ENCODE peak calls at places on chromosomes 11 and 22, in eight cellular contexts. R is PC-3, D is neural progenitor cell, N is hepatocyte, T is GM23338, W is GM23248, K is endothelial cell of umbilical vein, Z is HCT116. Q is an unnamed sample.

GRCh38 chr11:36328956-36329673 is 33.0 kb downstream of the PRR5L start:
- DNase-seq in R (no peak), K (peak), T (no peak), W (peak), N (no peak), D (no peak), Z (no peak), Q (no peak)

GRCh38 chr11:129937592-129938238 is 42.3 kb upstream of the NFRKB start:
- DNase-seq in Z (no peak), T (peak), K (no peak), R (no peak), D (no peak), W (no peak), N (no peak), Q (no peak)

GRCh38 chr11:101048479-101048878 is 81.1 kb downstream of the PGR start:
- DNase-seq in K (no peak), T (no peak), D (no peak), R (peak), N (no peak), W (no peak), Z (no peak), Q (no peak)

GRCh38 chr11:119374632-119375394 is 6.7 kb downstream of the USP2 start:
- DNase-seq in N (no peak), W (peak), Z (no peak), K (no peak), T (no peak), D (no peak), R (no peak), Q (no peak)

GRCh38 chr11:1760351-1761109 is 3.2 kb downstream of the CTSD start:
- DNase-seq in Z (no peak), W (peak), T (no peak), N (no peak), D (no peak), R (peak), K (peak), Q (no peak)

GRCh38 chr11:2251138-2251537 is 19.2 kb downstream of the ASCL2 start:
- DNase-seq in T (no peak), D (no peak), W (no peak), R (no peak), K (no peak), N (no peak), Z (no peak), Q (no peak)

GRCh38 chr22:20464096-20464614 is 26.5 kb upstream of the SCARF2 start:
- DNase-seq in D (no peak), W (no peak), K (no peak), R (no peak), N (no peak), T (no peak), Z (no peak), Q (no peak)

GRCh38 chr11:111364503-111364902 is 14.6 kb downstream of the POU2AF1 start:
- DNase-seq in D (no peak), Z (no peak), K (no peak), T (no peak), W (no peak), R (no peak), N (no peak), Q (no peak)

GRCh38 chr11:63548178-63548577 is 11.6 kb downstream of the PLAAT4 start:
- DNase-seq in N (no peak), T (no peak), K (no peak), Z (no peak), R (no peak), W (no peak), D (no peak), Q (no peak)

GRCh38 chr11:109972939-109973338 is 120.3 kb upstream of the ZC3H12C start:
- DNase-seq in T (no peak), K (no peak), W (peak), D (no peak), R (no peak), Z (no peak), N (no peak), Q (no peak)

GRCh38 chr22:21941921-21942320 is 10.7 kb downstream of the PPM1F start:
- DNase-seq in Z (no peak), K (no peak), W (no peak), T (no peak), D (no peak), N (no peak), R (no peak), Q (no peak)

GRCh38 chr22:49513358-49513851 is 314.3 kb downstream of the BRD1 start:
- DNase-seq in N (no peak), W (no peak), D (no peak), Z (no peak), R (no peak), K (no peak), T (no peak), Q (no peak)

GRCh38 chr22:19811811-19812771 is 42.6 kb downstream of the GNB1L start:
- DNase-seq in W (no peak), Z (no peak), N (peak), D (no peak), R (no peak), T (no peak), K (no peak), Q (no peak)

GRCh38 chr11:128482512-128483191 is 104.7 kb downstream of the ETS1 start:
- DNase-seq in K (no peak), Z (no peak), W (peak), N (no peak), T (no peak), R (no peak), D (no peak), Q (peak)

GRCh38 chr22:19110064-19110458 is 12.2 kb downstream of the DGCR2 start:
- DNase-seq in N (no peak), W (no peak), D (peak), Z (no peak), R (no peak), T (peak), K (no peak), Q (no peak)

GRCh38 chr22:46149998-46150549 is at the start of gene PPARA:
- DNase-seq in R (peak), K (peak), T (peak), Z (peak), N (peak), D (peak), W (peak), Q (peak)

GRCh38 chr11:120052196-120052775 is 85.6 kb downstream of the TRIM29 start:
- DNase-seq in D (no peak), W (no peak), N (no peak), Z (no peak), K (no peak), R (no peak), T (no peak), Q (no peak)

GRCh38 chr11:12556788-12557384 is 117.3 kb upstream of the TEAD1 start:
- DNase-seq in K (peak), N (peak), D (peak), W (peak), T (peak), R (peak), Z (peak), Q (no peak)

GRCh38 chr11:17244046-17244445 is 32.5 kb upstream of the NUCB2 start:
- DNase-seq in D (no peak), T (no peak), R (no peak), N (no peak), K (no peak), W (no peak), Z (no peak), Q (no peak)

GRCh38 chr22:40153186-40153585 is 24.5 kb upstream of the TNRC6B start:
- DNase-seq in D (no peak), T (peak), Z (no peak), W (no peak), R (no peak), N (no peak), K (no peak), Q (no peak)

GRCh38 chr11:34313099-34313517 is 44.7 kb downstream of the ABTB2 start:
- DNase-seq in W (peak), T (peak), D (no peak), R (no peak), K (no peak), Z (no peak), N (no peak), Q (peak)

GRCh38 chr11:102187416-102188125 is 77.3 kb downstream of the YAP1 start:
- DNase-seq in D (no peak), R (no peak), K (no peak), N (peak), Z (no peak), T (no peak), W (peak), Q (no peak)

GRCh38 chr22:46380581-46380980 is 45.1 kb downstream of the TRMU start:
- DNase-seq in D (no peak), N (no peak), W (no peak), T (no peak), K (no peak), R (no peak), Z (no peak), Q (no peak)

GRCh38 chr22:46528121-46528610 is 9.3 kb downstream of the CELSR1 start:
- DNase-seq in N (peak), Z (peak), K (peak), W (no peak), D (no peak), T (no peak), R (peak), Q (no peak)

GRCh38 chr11:46553746-46554204 is 40.0 kb downstream of the AMBRA1 start:
- DNase-seq in K (peak), T (no peak), W (peak), R (peak), Z (peak), D (no peak), N (peak), Q (no peak)

GRCh38 chr11:110712643-110713468 is 619 bp upstream of the ARHGAP20 start:
- DNase-seq in W (peak), D (peak), K (peak), R (no peak), T (peak), Z (no peak), N (peak), Q (no peak)

GRCh38 chr11:80327971-80328614 is 887.3 kb upstream of the TENM4 start:
- DNase-seq in T (peak), W (no peak), R (peak), N (no peak), K (no peak), D (peak), Z (no peak), Q (no peak)

GRCh38 chr11:74929431-74930363 is 19.2 kb downstream of the XRRA1 start:
- DNase-seq in T (peak), R (peak), N (peak), K (peak), Z (peak), W (peak), D (peak), Q (peak)

GRCh38 chr11:125941606-125942275 is 4.1 kb upstream of the VSIG10L2 start:
- DNase-seq in D (peak), K (peak), Z (peak), R (peak), T (peak), N (peak), W (peak), Q (peak)

GRCh38 chr22:45846952-45847351 is 130.0 kb downstream of the WNT7B start:
- DNase-seq in T (peak), K (no peak), Z (no peak), N (no peak), R (no peak), W (peak), D (peak), Q (no peak)

GRCh38 chr11:116422556-116422955 is 350.2 kb downstream of the BUD13 start:
- DNase-seq in W (no peak), Z (no peak), K (no peak), T (no peak), D (no peak), R (no peak), N (no peak), Q (no peak)

GRCh38 chr22:37182101-37182948 is 5.7 kb downstream of the C1QTNF6 start:
- DNase-seq in Z (no peak), R (no peak), T (peak), W (no peak), N (no peak), D (no peak), K (no peak), Q (no peak)

GRCh38 chr11:75468534-75469340 is 35.7 kb upstream of the KLHL35 start:
- DNase-seq in W (peak), Z (no peak), N (no peak), D (no peak), R (no peak), K (peak), T (no peak), Q (no peak)

GRCh38 chr22:31081963-31082605 is 966 bp downstream of the SMTN start:
- DNase-seq in Z (no peak), K (peak), D (no peak), W (peak), T (no peak), R (peak), N (no peak), Q (no peak)

GRCh38 chr11:23336961-23337360 is 476.7 kb upstream of the CCDC179 start:
- DNase-seq in T (no peak), D (no peak), R (no peak), W (peak), K (no peak), Z (no peak), N (no peak), Q (no peak)

GRCh38 chr22:44920183-44920582 is 89.6 kb downstream of the PHF21B start:
- DNase-seq in D (no peak), N (no peak), K (no peak), W (no peak), Z (no peak), R (no peak), T (no peak), Q (no peak)

GRCh38 chr11:83566948-83567347 is 280.8 kb upstream of the CCDC90B start:
- DNase-seq in W (peak), K (no peak), N (peak), D (no peak), T (no peak), Z (no peak), R (peak), Q (no peak)

GRCh38 chr11:83721286-83721685 is 435.1 kb upstream of the CCDC90B start:
- DNase-seq in R (peak), D (no peak), W (peak), K (no peak), T (no peak), N (no peak), Z (no peak), Q (no peak)

DNA sequence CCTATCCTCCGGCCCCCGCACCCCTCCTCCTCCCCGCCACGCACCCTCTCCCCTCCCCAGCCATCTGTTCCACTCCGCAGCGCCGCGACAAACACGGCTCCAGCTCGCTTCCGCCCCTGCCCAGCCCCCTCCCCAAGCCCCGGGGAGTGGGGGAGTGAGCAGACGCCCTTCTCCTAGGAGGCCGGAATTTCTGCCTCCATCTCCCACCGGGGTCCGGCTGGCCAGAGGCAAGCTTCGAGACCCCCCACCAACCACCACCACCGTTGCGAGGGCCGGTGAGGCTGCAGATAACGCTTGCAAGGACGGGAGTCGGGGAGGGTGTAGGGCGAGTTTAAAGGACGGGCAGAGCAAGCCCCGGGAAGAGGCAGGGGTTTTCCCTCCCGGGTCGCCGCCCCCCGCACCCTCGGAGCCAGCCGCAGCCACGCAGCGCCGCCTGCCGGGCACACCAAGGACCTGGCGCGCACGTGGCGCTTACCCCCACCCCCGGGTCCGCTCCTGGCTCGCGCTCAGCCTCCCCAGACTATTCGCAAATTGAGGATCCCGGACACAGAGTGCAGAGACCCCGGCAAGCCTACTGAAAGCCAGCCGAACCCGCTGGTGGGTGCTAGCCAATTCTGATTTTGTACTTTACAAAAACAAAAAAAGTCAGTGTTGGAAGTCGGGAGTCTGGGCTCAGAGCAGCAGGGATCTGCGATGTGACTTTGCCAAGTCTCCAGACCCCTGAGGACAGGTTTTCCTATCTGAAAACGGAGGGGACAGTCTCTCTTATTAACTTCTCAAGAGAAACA is 22.6 kb downstream of the RTN4RL2 start:
- DNase-seq in D (peak), K (peak), T (peak), W (peak), R (peak), Z (no peak), N (peak), Q (peak)
- TF ChIP-seq EZH2 in D (peak), K (peak), T (no peak), W (no peak), R (no peak), Z (no peak), N (peak), Q (peak)

DNA sequence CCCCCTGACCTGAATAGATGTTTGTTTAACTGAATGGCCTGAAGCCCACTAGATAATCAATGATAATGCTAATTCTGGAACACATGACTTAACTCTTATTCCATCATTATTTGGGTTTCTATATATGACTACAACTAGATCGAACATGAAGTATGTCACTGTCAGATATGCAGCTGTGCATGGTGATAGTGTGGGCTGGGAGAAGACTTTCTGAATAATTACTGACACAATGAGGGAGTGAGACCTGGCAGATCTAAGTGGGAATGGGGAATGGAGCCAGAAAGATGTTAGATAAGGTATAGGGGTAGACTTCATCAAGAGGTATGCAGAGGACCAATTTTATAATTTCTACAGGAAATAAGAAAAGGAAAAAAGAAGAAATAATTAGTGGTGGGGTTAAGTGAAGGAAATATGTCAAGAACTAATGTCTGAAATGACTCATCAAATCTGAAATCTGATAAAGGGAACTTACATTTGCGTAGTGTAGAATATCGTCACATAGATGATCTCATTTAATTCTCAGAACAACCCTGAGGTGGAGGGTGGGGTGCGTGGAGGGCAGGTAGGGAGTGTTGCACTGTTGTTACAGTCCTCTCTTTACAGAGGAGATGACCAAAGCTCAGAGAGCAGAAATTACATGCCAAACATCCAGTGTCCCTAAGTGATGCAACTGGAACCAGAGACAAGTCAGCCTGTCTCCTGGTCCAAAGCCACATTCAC is 68.2 kb upstream of the EED start:
- DNase-seq in W (peak), R (peak), D (no peak), K (peak), T (no peak), Z (no peak), N (no peak), Q (no peak)
- H3K4me2 ChIP-seq in W (no peak), R (no peak), D (no peak), K (peak), T (no peak), Z (no peak), N (no peak), Q (no peak)

GRCh38 chr22:23772315-23773246 is at the start of gene MMP11:
- DNase-seq in N (peak), Z (no peak), W (peak), R (peak), D (peak), T (peak), K (no peak), Q (peak)
- TF ChIP-seq EZH2 in N (no peak), Z (no peak), W (no peak), R (no peak), D (peak), T (no peak), K (no peak), Q (no peak)

GRCh38 chr11:15118431-15118830 is 3.7 kb downstream of the INSC start:
- DNase-seq in R (no peak), K (no peak), Z (no peak), D (no peak), N (no peak), T (no peak), W (no peak), Q (no peak)
- H3K4me2 ChIP-seq in R (no peak), K (no peak), Z (no peak), D (no peak), N (no peak), T (no peak), W (no peak), Q (no peak)

GRCh38 chr22:29718949-29719893 is 582 bp upstream of the CABP7 start:
- DNase-seq in N (no peak), K (no peak), W (no peak), D (no peak), T (no peak), R (no peak), Z (no peak), Q (no peak)
- TF ChIP-seq EZH2 in N (peak), K (peak), W (peak), D (peak), T (peak), R (no peak), Z (no peak), Q (no peak)

GRCh38 chr11:69052343-69053168 is 3.8 kb downstream of the TPCN2 start:
- DNase-seq in D (no peak), T (no peak), K (no peak), Z (no peak), W (no peak), N (no peak), R (no peak), Q (no peak)

GRCh38 chr11:69054397-69055211 is 5.9 kb downstream of the TPCN2 start:
- DNase-seq in T (no peak), R (no peak), N (no peak), K (no peak), W (no peak), D (no peak), Z (no peak), Q (no peak)

GRCh38 chr11:69053169-69053477 is 4.4 kb downstream of the TPCN2 start:
- DNase-seq in N (no peak), D (no peak), R (no peak), W (no peak), T (no peak), K (no peak), Z (no peak), Q (no peak)

GRCh38 chr11:69055212-69055586 is 6.5 kb downstream of the TPCN2 start:
- DNase-seq in Z (no peak), R (no peak), T (no peak), N (peak), D (no peak), K (no peak), W (no peak), Q (no peak)

DNA sequence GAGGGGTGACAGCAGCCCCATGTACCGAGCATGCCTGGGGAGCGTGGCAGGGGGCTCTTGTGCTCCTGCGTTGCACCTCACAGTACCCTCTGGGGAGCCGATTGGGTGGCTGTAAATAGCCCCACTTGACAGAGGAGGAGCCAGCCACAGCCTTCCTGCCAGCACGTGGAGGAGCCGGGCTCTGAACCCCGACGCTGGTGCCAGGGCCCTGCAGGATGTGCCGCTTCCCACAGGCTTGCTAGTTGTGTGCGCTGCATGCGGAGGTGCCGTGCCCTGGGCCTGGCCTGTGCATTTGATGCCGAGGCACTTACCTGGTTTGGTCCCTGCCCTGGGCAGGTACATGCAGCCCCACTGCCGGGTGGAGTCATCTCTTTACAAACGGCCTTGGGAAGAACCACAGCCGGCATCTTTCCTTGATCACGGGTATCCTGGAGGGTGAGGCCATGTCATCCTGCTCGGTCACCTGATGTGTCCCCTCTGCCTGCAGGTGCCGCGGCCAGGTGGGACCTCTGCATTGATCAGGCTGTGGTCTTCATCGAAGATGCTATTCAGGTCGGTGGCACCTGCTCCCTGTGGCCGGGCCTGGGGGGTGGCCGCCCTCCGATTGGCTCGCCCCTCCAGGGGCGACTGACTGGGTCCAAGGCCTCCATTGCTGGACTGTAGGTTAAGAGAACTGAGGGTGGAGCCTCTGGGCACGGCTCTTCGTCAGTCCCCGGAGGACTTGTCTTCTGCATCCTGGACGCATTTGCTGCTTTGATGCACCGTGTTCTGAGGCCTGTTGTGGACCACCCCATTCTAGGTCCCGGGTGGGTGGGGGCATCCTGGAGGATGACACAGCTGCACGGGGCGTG is 5.0 kb downstream of the TPCN2 start:
- DNase-seq in W (no peak), D (no peak), T (no peak), K (no peak), R (no peak), N (no peak), Z (no peak), Q (no peak)
- H3K4me2 ChIP-seq in W (no peak), D (no peak), T (no peak), K (no peak), R (no peak), N (no peak), Z (no peak), Q (no peak)

GRCh38 chr11:124759268-124760204 is 2.6 kb downstream of the ESAM start:
- DNase-seq in Z (no peak), K (peak), W (no peak), N (no peak), T (peak), R (no peak), D (peak), Q (no peak)
- TF ChIP-seq EZH2 in Z (no peak), K (no peak), W (peak), N (peak), T (peak), R (no peak), D (peak), Q (no peak)

Q was measured in DND-41.